ENCODE peak calls at places on chromosome 20, in nine cellular contexts. D is GM03348; I is stimulated activated CD8-positive, alpha-beta memory T cell treated with anti-CD3 and anti-CD28 coated beads, Interleukin-4, amount 100 ng/mL, for 1 hour; E is fibroblast of mammary gland; H is activated CD8-positive, alpha-beta T cell treated with anti-CD3 and anti-CD28 coated beads for 36 hours; K is NCI-H1105; X is fibroblast of the conjunctiva; F is PC-3; B is H54. P is an unnamed sample.

GRCh38 chr20:62739067-62739466 is 30.4 kb downstream of the NTSR1 start:
- DNase-seq in F (no peak), H (no peak), I (no peak), X (no peak), D (no peak), E (no peak), K (no peak), B (no peak), P (no peak)

GRCh38 chr20:41172296-41173140 is 35.2 kb downstream of the PLCG1 start:
- DNase-seq in E (peak), B (no peak), X (no peak), H (no peak), K (no peak), I (no peak), F (no peak), D (no peak), P (no peak)

GRCh38 chr20:33899106-33899505 is 88.0 kb downstream of the CHMP4B start:
- DNase-seq in H (no peak), E (no peak), B (no peak), F (no peak), K (no peak), X (no peak), I (no peak), D (no peak), P (no peak)

GRCh38 chr20:17533396-17533795 is 2.2 kb upstream of the BFSP1 start:
- DNase-seq in X (peak), D (peak), I (no peak), K (peak), E (peak), B (no peak), H (peak), F (peak), P (peak)

GRCh38 chr20:25470045-25470444 is 62.6 kb downstream of the GINS1 start:
- DNase-seq in K (peak), E (peak), X (peak), H (peak), B (no peak), F (peak), I (no peak), D (no peak), P (peak)

GRCh38 chr20:44021900-44022299 is 107.2 kb downstream of the TOX2 start:
- DNase-seq in E (peak), F (no peak), X (no peak), I (no peak), B (no peak), K (no peak), H (no peak), D (no peak), P (no peak)

GRCh38 chr20:40812415-40813212 is 123.6 kb upstream of the MAFB start:
- DNase-seq in B (peak), D (peak), X (no peak), E (no peak), F (no peak), H (no peak), K (no peak), I (no peak), P (no peak)

GRCh38 chr20:36154696-36155628 is at the start of gene EPB41L1:
- DNase-seq in D (peak), H (peak), E (no peak), I (no peak), B (no peak), F (peak), X (no peak), K (no peak), P (peak)

GRCh38 chr20:38255389-38255788 is 5.1 kb downstream of the KIAA1755 start:
- DNase-seq in F (no peak), I (no peak), E (peak), B (no peak), X (no peak), H (no peak), D (peak), K (no peak), P (no peak)